ENCODE peak calls at places on chromosomes 1 and 21, in seven cellular contexts. T is right atrium auricular region, W is MCF 10A, B is epithelial cell of esophagus, I is osteocyte, O is IMR-90, Z is fibroblast of lung. J is an unnamed sample.
A peak's percentile ranks its signal among the peaks of the same experiment; 100 is the strongest.

GRCh38 chr1:151175910-151176309 is at the start of gene TMOD4:
- DNase-seq in T (no peak), W (no peak), B (peak; percentile 25), I (no peak), O (peak; percentile 28), Z (peak; percentile 37), J (no peak)

GRCh38 chr1:67324068-67324467 is 16.4 kb downstream of the IL12RB2 start:
- DNase-seq in T (no peak), W (no peak), B (no peak), I (no peak), O (no peak), Z (no peak), J (no peak)

GRCh38 chr1:94215955-94216354 is 21.4 kb downstream of the ARHGAP29 start:
- DNase-seq in T (no peak), W (no peak), B (no peak), I (no peak), O (peak; percentile 24), Z (peak; percentile 17), J (no peak)

GRCh38 chr1:114154146-114154962 is 685 bp upstream of the SYT6 start:
- DNase-seq in T (no peak), W (no peak), B (peak; percentile 14), I (no peak), O (no peak), Z (peak; percentile 13), J (peak; percentile 74)

GRCh38 chr1:16237343-16237830 is 404 bp upstream of the CPLANE2 start:
- DNase-seq in T (no peak), W (no peak), B (no peak), I (no peak), O (peak; percentile 43), Z (peak; percentile 49), J (no peak)

GRCh38 chr21:14901482-14901958 is 163.3 kb downstream of the NRIP1 start:
- DNase-seq in T (no peak), W (peak; percentile 88), B (peak; percentile 81), I (no peak), O (peak; percentile 64), Z (peak; percentile 19), J (no peak)

GRCh38 chr1:180720753-180721152 is 88.9 kb downstream of the XPR1 start:
- DNase-seq in T (no peak), W (no peak), B (peak; percentile 4), I (no peak), O (peak; percentile 13), Z (peak; percentile 8), J (no peak)

GRCh38 chr1:89918127-89918793 is 76.7 kb upstream of the ZNF326 start:
- DNase-seq in T (no peak), W (peak; percentile 33), B (peak; percentile 83), I (no peak), O (peak; percentile 70), Z (peak; percentile 44), J (no peak)

GRCh38 chr1:245822997-245823396 is 668.2 kb downstream of the KIF26B start:
- DNase-seq in T (no peak), W (peak; percentile 89), B (peak; percentile 88), I (peak; percentile 44), O (peak; percentile 95), Z (peak; percentile 93), J (no peak)

GRCh38 chr1:223776075-223776814 is 63.9 kb downstream of the CAPN2 start:
- DNase-seq in T (peak; percentile 55), W (peak; percentile 95), B (peak; percentile 95), I (peak; percentile 68), O (peak; percentile 91), Z (peak; percentile 66), J (no peak)

GRCh38 chr1:243558556-243558955 is 291.5 kb downstream of the AKT3 start:
- DNase-seq in T (no peak), W (no peak), B (no peak), I (no peak), O (no peak), Z (no peak), J (no peak)

GRCh38 chr1:230050973-230051735 is 15.9 kb upstream of the GALNT2 start:
- DNase-seq in T (no peak), W (no peak), B (no peak), I (no peak), O (no peak), Z (no peak), J (no peak)

GRCh38 chr1:116449578-116449977 is 76.5 kb downstream of the ATP1A1 start:
- DNase-seq in T (no peak), W (no peak), B (no peak), I (no peak), O (no peak), Z (no peak), J (no peak)

GRCh38 chr21:43333301-43334062 is 93.4 kb downstream of the SIK1 start:
- DNase-seq in T (peak; percentile 73), W (peak; percentile 77), B (peak; percentile 95), I (peak; percentile 89), O (peak; percentile 96), Z (peak; percentile 59), J (peak; percentile 12)

GRCh38 chr1:45359882-45360513 is 19.8 kb upstream of the MUTYH start:
- DNase-seq in T (peak; percentile 83), W (peak; percentile 70), B (peak; percentile 81), I (no peak), O (peak; percentile 77), Z (peak; percentile 84), J (peak; percentile 31)

GRCh38 chr1:157312270-157312812 is 174.1 kb upstream of the ETV3 start:
- DNase-seq in T (no peak), W (no peak), B (no peak), I (no peak), O (no peak), Z (no peak), J (no peak)

GRCh38 chr1:204924013-204924759 is 53.5 kb downstream of the NFASC start:
- DNase-seq in T (no peak), W (no peak), B (no peak), I (peak; percentile 34), O (no peak), Z (no peak), J (no peak)

GRCh38 chr1:31427322-31427721 is 14.3 kb downstream of the SERINC2 start:
- DNase-seq in T (no peak), W (no peak), B (no peak), I (no peak), O (no peak), Z (no peak), J (no peak)
- TF ChIP-seq CTCF in T (no peak), W (no peak), B (no peak), I (no peak), O (no peak), Z (no peak), J (no peak)

GRCh38 chr1:192809286-192810252 is 730 bp downstream of the RGS2 start:
- DNase-seq in T (peak; percentile 73), W (peak; percentile 66), B (peak; percentile 50), I (no peak), O (peak; percentile 65), Z (peak; percentile 70), J (peak; percentile 44)

GRCh38 chr1:192811594-192812239 is 2.9 kb downstream of the RGS2 start:
- DNase-seq in T (no peak), W (no peak), B (no peak), I (no peak), O (peak; percentile 5), Z (peak; percentile 9), J (no peak)

GRCh38 chr1:192812420-192813209 is 3.8 kb downstream of the RGS2 start:
- DNase-seq in T (no peak), W (no peak), B (no peak), I (no peak), O (peak; percentile 43), Z (peak; percentile 34), J (no peak)

GRCh38 chr1:192808588-192809285 is at the start of gene RGS2:
- DNase-seq in T (peak; percentile 96), W (peak; percentile 95), B (peak; percentile 91), I (peak; percentile 95), O (peak; percentile 95), Z (peak; percentile 95), J (peak; percentile 93)

GRCh38 chr1:192810253-192810880 is 1.5 kb downstream of the RGS2 start:
- DNase-seq in T (no peak), W (peak; percentile 27), B (peak; percentile 21), I (no peak), O (peak; percentile 82), Z (peak; percentile 90), J (no peak)
- TF ChIP-seq CTCF in T (no peak), W (no peak), B (no peak), I (no peak), O (no peak), Z (no peak), J (no peak)

GRCh38 chr1:6080469-6080868 is 34.8 kb downstream of the KCNAB2 start:
- DNase-seq in T (no peak), W (no peak), B (peak; percentile 34), I (no peak), O (no peak), Z (no peak), J (no peak)
- TF ChIP-seq CTCF in T (peak; percentile 48), W (no peak), B (peak; percentile 30), I (no peak), O (peak; percentile 15), Z (peak; percentile 11), J (no peak)

DNA sequence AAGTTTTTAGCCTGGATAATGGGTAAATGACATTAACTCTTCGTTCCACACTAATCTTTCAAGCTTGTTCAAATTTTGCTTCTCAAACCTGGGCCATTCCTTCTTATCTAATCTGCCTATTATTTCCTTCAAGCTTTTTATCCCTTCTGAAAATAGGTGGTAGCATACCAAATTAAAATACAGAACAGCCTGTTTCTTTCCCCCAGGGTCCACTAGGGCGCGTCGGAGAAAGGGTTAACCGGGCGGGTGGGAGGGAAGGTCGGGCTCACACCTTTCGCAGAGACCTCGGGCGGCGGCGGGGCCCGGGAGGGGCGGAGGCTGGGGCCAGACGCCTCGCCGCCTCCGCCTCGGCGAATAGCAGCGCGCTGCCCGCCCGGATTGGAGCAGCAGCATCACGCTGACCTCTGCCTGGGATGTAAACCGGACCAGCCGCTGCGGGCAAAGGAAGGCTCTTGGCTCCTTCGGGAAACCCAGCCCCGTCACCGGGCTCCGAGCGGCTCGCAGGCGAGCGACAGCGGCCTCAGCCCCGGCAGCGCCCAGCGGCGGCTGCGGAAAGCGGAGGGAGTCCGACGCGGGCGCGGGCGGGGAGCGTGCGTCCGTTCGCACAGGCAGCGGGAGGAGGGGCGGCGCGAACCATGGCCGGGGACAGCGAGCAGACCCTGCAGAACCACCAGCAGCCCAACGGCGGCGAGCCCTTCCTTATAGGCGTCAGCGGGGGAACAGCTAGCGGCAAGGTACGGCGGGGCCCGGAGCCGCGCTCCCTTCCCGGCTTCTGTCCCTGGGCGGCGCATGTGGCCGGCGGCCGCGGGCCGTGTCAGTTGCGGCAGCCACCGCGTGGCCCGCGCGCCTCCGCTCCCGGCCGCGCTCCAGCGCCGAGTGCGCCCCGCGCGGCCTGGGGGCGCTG is at the start of gene UCK2:
- DNase-seq in T (peak; percentile 68), W (peak; percentile 86), B (peak; percentile 79), I (peak; percentile 90), O (peak; percentile 76), Z (peak; percentile 68), J (peak; percentile 86)
- TF ChIP-seq CTCF in T (no peak), W (peak; percentile 6), B (no peak), I (peak; percentile 12), O (peak; percentile 29), Z (no peak), J (no peak)

GRCh38 chr1:109112056-109112651 is 1.8 kb upstream of the ELAPOR1 start:
- DNase-seq in T (no peak), W (peak; percentile 56), B (peak; percentile 49), I (no peak), O (peak; percentile 41), Z (peak; percentile 43), J (no peak)
- TF ChIP-seq CTCF in T (no peak), W (peak; percentile 46), B (peak; percentile 42), I (no peak), O (peak; percentile 45), Z (no peak), J (no peak)

DNA sequence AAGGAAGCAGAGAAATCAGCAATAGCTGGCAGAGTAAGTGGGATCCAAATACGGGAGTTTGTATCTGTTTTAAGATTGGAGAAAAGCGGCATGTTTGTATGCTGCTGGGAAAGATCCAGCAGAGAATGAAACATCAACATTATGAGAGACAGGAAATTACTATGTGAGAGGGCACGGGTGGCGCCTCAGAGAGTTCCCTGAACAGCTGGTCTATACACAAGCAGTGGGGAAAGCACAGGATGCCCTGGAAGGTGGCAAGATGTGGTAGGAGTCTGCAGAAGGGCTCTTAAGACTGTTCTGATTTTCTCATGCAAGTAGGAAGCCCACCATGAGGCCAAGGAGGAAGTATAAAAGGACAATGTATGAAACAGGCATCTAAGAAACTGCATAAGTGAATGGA is 130.4 kb downstream of the RERE start:
- DNase-seq in T (no peak), W (no peak), B (no peak), I (no peak), O (peak; percentile 64), Z (peak; percentile 81), J (no peak)
- TF ChIP-seq CTCF in T (no peak), W (no peak), B (no peak), I (no peak), O (no peak), Z (no peak), J (no peak)

J was measured in glutamatergic neuron.